ENCODE peak calls at places on chromosomes 12 and 14, in six cellular contexts. B, Q, S, C, M and U are unnamed samples.

GRCh38 chr12:12807970-12808702 is 5.0 kb upstream of the DDX47 start:
- DNase-seq in B (no peak), Q (peak; percentile 43), S (no peak), C (no peak), M (peak; percentile 11), U (no peak)

GRCh38 chr14:63542231-63542999 is 762 bp downstream of the PPP2R5E start:
- DNase-seq in Q (no peak), S (no peak), C (no peak), B (peak; percentile 84), M (peak; percentile 27), U (peak; percentile 73)

GRCh38 chr14:74697543-74697942 is 15.3 kb downstream of the AREL1 start:
- DNase-seq in Q (no peak), S (no peak), B (no peak), C (peak; percentile 43), M (peak; percentile 42), U (no peak)

GRCh38 chr14:94119071-94119470 is 8.5 kb downstream of the IFI27 start:
- DNase-seq in C (no peak), Q (peak; percentile 1), S (no peak), M (no peak), B (no peak), U (no peak)

GRCh38 chr14:99339551-99339950 is 67.6 kb upstream of the BCL11B start:
- DNase-seq in M (no peak), C (no peak), B (no peak), S (no peak), Q (no peak), U (no peak)

GRCh38 chr14:74035556-74035955 is 16.4 kb downstream of the BBOF1 start:
- DNase-seq in Q (no peak), S (no peak), C (peak; percentile 38), M (peak; percentile 21), B (no peak), U (no peak)

GRCh38 chr14:96693986-96694385 is 103.2 kb upstream of the VRK1 start:
- DNase-seq in B (no peak), M (no peak), S (no peak), Q (no peak), C (no peak), U (peak; percentile 49)

GRCh38 chr12:106288510-106289195 is 13.9 kb upstream of the TCP11L2 start:
- DNase-seq in B (no peak), C (peak; percentile 81), S (peak; percentile 94), M (peak; percentile 45), Q (no peak), U (no peak)